ENCODE peak calls at places on chromosomes 16 and 17, in nine cellular contexts. W, Z, N, U, F, V, B, O and T are unnamed samples. For H3K36me3, the result is how much of the 10 kb centered on the place peaks cover.

GRCh38 chr17:58184308-58184985 is 8.1 kb upstream of the EPX start:
- DNase-seq in N (no peak), B (peak), U (peak), W (no peak), F (no peak), Z (peak), O (no peak), V (no peak), T (no peak)

GRCh38 chr16:53692146-53692545 is 11.5 kb downstream of the RPGRIP1L start:
- DNase-seq in W (no peak), F (no peak), U (no peak), O (no peak), Z (peak), N (peak), B (peak), V (no peak), T (no peak)

GRCh38 chr16:66549284-66550131 is at the start of gene TK2:
- DNase-seq in V (peak), F (peak), N (peak), B (peak), O (peak), Z (peak), U (peak), W (peak), T (peak)

GRCh38 chr16:49734330-49734729 is 121.6 kb downstream of the ZNF423 start:
- DNase-seq in F (peak), V (no peak), O (no peak), Z (no peak), W (peak), B (no peak), N (no peak), U (no peak), T (no peak)

GRCh38 chr16:2715519-2715918 is 4.5 kb downstream of the PRSS27 start:
- DNase-seq in B (no peak), U (peak), W (peak), F (peak), Z (peak), N (peak), O (peak), V (peak), T (peak)

GRCh38 chr17:1259910-1260389 is 10.3 kb upstream of the BHLHA9 start:
- DNase-seq in O (no peak), B (no peak), V (no peak), N (no peak), F (no peak), U (no peak), Z (peak), W (no peak), T (no peak)

GRCh38 chr17:20852541-20853370 is 190.1 kb downstream of the USP22 start:
- DNase-seq in N (peak), V (no peak), F (no peak), Z (peak), O (peak), U (no peak), W (no peak), B (peak), T (no peak)

GRCh38 chr16:29665294-29666077 is 2.4 kb downstream of the SPN start:
- DNase-seq in W (no peak), U (no peak), V (no peak), O (no peak), Z (no peak), B (no peak), N (no peak), F (no peak), T (no peak)

GRCh38 chr16:49513040-49513439 is 139.4 kb downstream of the C16orf78 start:
- DNase-seq in N (peak), F (peak), Z (no peak), U (no peak), B (no peak), V (no peak), W (no peak), O (no peak), T (no peak)

GRCh38 chr17:58084317-58084981 is 1.2 kb downstream of the DYNLL2 start:
- DNase-seq in N (peak), O (peak), Z (peak), U (no peak), F (peak), V (peak), W (peak), B (peak), T (peak)

GRCh38 chr16:21097151-21097550 is 53.5 kb downstream of the DNAH3 start:
- DNase-seq in W (no peak), N (no peak), B (no peak), U (peak), Z (no peak), O (no peak), V (no peak), F (no peak), T (no peak)

GRCh38 chr16:2212362-2213324 is 2.0 kb upstream of the BRICD5 start:
- DNase-seq in O (no peak), N (no peak), V (no peak), W (no peak), F (peak), Z (no peak), B (peak), U (no peak), T (no peak)

GRCh38 chr17:33291248-33292183 is 1.6 kb downstream of the ASIC2 start:
- DNase-seq in U (no peak), W (no peak), B (no peak), O (peak), N (peak), V (no peak), Z (peak), F (peak), T (peak)

GRCh38 chr17:65170839-65171238 is 33.7 kb downstream of the RGS9 start:
- DNase-seq in N (no peak), O (no peak), V (no peak), U (peak), Z (no peak), W (no peak), B (peak), F (no peak), T (no peak)

GRCh38 chr16:3180445-3180878 is 7.5 kb upstream of the OR1F1 start:
- DNase-seq in B (no peak), U (peak), O (no peak), W (no peak), V (no peak), N (no peak), F (no peak), Z (no peak), T (no peak)

GRCh38 chr17:82246040-82246364 is 17.2 kb downstream of the SLC16A3 start:
- DNase-seq in B (no peak), N (no peak), V (no peak), F (no peak), W (no peak), Z (no peak), U (no peak), O (no peak), T (no peak)

GRCh38 chr16:74888227-74888862 is 96.6 kb downstream of the WDR59 start:
- DNase-seq in U (no peak), B (no peak), O (no peak), Z (no peak), V (no peak), N (no peak), F (no peak), W (no peak), T (no peak)

GRCh38 chr16:75109732-75110243 is 6.8 kb downstream of the LDHD start:
- DNase-seq in F (peak), B (peak), U (no peak), O (peak), V (no peak), W (no peak), Z (no peak), N (no peak), T (no peak)

GRCh38 chr17:72249441-72249840 is 128.6 kb downstream of the SOX9 start:
- DNase-seq in V (no peak), F (no peak), N (no peak), O (peak), U (no peak), W (no peak), B (no peak), Z (no peak), T (no peak)

GRCh38 chr17:42027961-42028790 is 8.3 kb downstream of the NKIRAS2 start:
- DNase-seq in W (no peak), F (no peak), B (peak), O (no peak), N (peak), U (no peak), V (no peak), Z (no peak), T (no peak)

GRCh38 chr16:89093602-89094251 is at the start of gene ACSF3:
- DNase-seq in Z (peak), O (peak), B (peak), W (peak), F (peak), V (peak), U (peak), N (peak), T (peak)

GRCh38 chr17:10309003-10309974 is 63.5 kb downstream of the MYH13 start:
- DNase-seq in W (no peak), F (no peak), B (no peak), U (no peak), V (no peak), O (no peak), N (no peak), Z (no peak), T (no peak)

GRCh38 chr16:69691980-69692911 is 34.1 kb downstream of the NQO1 start:
- DNase-seq in F (no peak), W (no peak), U (peak), B (no peak), O (no peak), N (peak), Z (no peak), V (no peak), T (no peak)

GRCh38 chr17:80639658-80640057 is 95.0 kb downstream of the RPTOR start:
- DNase-seq in F (peak), B (no peak), V (no peak), N (no peak), W (no peak), U (no peak), O (no peak), Z (no peak), T (no peak)

GRCh38 chr16:85655216-85656129 is 33.3 kb downstream of the GINS2 start:
- DNase-seq in N (no peak), F (peak), O (no peak), U (no peak), V (no peak), B (no peak), Z (no peak), W (no peak), T (no peak)

GRCh38 chr16:4795181-4795827 is at the start of gene SMIM22:
- DNase-seq in Z (no peak), B (no peak), O (peak), F (no peak), U (no peak), W (no peak), V (no peak), N (no peak), T (no peak)

GRCh38 chr16:53055603-53056527 is 1.1 kb downstream of the CHD9 start:
- DNase-seq in B (peak), Z (peak), V (no peak), N (peak), F (no peak), W (peak), U (peak), O (peak), T (no peak)

GRCh38 chr17:45792995-45793755 is 9.1 kb downstream of the CRHR1 start:
- DNase-seq in N (peak), U (no peak), W (no peak), V (no peak), Z (no peak), O (no peak), B (no peak), F (no peak), T (no peak)

GRCh38 chr17:6558932-6559752 is 2.8 kb upstream of the PITPNM3 start:
- DNase-seq in O (no peak), B (no peak), V (no peak), N (no peak), F (no peak), U (no peak), W (no peak), Z (peak), T (no peak)

GRCh38 chr17:72642720-72643119 is 449.8 kb downstream of the SLC39A11 start:
- DNase-seq in Z (no peak), V (no peak), U (no peak), O (no peak), B (no peak), W (no peak), F (no peak), N (no peak), T (no peak)

GRCh38 chr16:4408323-4408690 is 8.1 kb downstream of the CORO7 start:
- DNase-seq in W (no peak), V (no peak), F (no peak), N (no peak), Z (no peak), U (no peak), B (no peak), O (no peak), T (no peak)

GRCh38 chr17:44001461-44001920 is 2.9 kb upstream of the NAGS start:
- DNase-seq in U (no peak), F (peak), B (no peak), V (no peak), W (no peak), Z (no peak), N (peak), O (no peak), T (no peak)

GRCh38 chr17:80455328-80455710 is 21.1 kb downstream of the NPTX1 start:
- DNase-seq in O (peak), B (peak), W (no peak), Z (no peak), F (peak), U (peak), N (peak), V (peak), T (no peak)

GRCh38 chr16:1509307-1510221 is 16.4 kb downstream of the TELO2 start:
- DNase-seq in U (no peak), V (no peak), F (peak), O (no peak), Z (no peak), N (no peak), W (no peak), B (no peak), T (no peak)

DNA sequence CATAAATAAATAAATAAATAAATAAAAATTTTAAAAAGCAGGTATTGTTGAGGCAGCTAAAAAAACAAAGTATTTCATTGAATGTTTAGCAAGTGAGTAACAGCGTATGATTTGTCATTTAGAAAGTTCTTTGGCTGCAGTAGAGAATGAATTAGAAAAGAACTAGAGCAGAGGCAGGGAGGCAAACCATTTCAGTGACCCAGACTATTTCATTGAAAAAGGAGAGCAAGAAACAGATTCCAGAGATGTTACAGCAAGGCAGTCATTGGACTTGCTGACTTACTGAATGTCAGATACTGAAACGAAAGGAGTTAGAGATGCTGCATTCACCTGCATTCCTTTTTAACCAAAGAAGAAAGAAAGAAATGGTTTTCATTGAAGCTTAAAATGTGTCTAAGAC is 105.5 kb upstream of the HLF start:
- DNase-seq in F (no peak), N (no peak), Z (peak), B (peak), V (no peak), U (no peak), W (no peak), O (no peak), T (no peak)
- TF ChIP-seq CTCF in F (no peak), N (no peak), Z (no peak), B (no peak), V (no peak), U (no peak), W (no peak), O (no peak), T (no peak)

DNA sequence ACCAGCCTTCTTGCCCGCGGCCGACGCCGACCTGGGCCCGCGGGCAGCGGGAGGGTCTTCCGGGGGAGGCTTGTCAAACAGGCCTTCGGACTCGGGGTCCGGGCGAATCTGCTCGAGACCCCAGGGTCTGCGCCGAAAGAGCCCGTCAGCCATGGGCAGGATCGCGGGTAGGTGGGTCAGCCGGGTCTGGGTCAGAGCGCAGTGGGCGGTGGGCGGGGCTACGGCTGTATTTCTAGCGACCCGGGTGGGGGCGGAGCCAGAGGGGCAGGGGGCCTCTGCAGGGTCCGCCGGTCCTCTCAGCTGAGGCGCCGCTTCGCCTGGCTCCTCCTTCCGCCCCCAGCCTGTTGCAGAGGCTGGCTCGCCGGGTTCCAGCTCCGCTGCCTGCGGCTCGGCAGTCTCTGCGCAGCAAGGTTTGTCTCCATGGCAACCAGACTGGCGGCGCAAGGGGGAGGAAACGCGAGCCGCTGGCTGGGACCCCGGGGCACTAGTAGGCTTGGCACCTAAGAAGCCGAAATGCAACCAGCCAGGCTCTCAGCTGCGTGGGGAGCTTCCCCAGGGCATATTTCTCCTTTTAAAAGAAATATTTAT is 14.5 kb downstream of the MIS12 start:
- DNase-seq in O (peak), V (peak), Z (peak), W (peak), F (peak), N (peak), B (peak), U (peak), T (peak)
- H3K4me3 ChIP-seq in O (peak), V (peak), Z (peak), W (peak), F (peak), N (peak), B (peak), U (peak), T (peak)

DNA sequence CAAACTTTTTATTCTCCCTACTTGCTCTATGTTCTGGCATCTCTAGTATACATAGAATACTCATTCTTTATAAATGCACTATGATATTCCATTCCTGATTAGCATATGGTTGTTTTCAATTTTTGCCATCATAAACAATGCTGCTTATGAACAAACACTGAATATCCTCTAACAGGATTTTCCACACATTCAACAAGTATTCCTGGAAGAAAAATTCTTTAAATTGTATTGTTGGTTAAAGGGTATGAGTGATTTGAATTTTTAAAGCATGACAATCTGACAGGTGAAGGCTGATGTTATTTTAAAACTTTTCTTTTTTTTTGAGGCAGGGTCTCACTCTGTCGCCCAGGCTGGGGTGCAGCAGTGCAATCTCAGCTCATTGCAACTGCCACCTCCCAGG is 11.5 kb downstream of the APPBP2 start:
- DNase-seq in Z (no peak), F (no peak), V (no peak), O (no peak), B (no peak), N (no peak), W (no peak), U (no peak), T (no peak)
- H3K36me3 ChIP-seq in Z (under half), F (under half), V (under half), O (under half), B (under half), N (under half), W (under half), U (under half), T (under half)

GRCh38 chr17:78120971-78121800 is 7.4 kb downstream of the TMC6 start:
- DNase-seq in V (no peak), N (no peak), B (no peak), U (no peak), O (peak), F (no peak), Z (no peak), W (no peak), T (peak)
- TF ChIP-seq CTCF in V (no peak), N (no peak), B (no peak), U (no peak), O (no peak), F (no peak), Z (no peak), W (no peak), T (no peak)

DNA sequence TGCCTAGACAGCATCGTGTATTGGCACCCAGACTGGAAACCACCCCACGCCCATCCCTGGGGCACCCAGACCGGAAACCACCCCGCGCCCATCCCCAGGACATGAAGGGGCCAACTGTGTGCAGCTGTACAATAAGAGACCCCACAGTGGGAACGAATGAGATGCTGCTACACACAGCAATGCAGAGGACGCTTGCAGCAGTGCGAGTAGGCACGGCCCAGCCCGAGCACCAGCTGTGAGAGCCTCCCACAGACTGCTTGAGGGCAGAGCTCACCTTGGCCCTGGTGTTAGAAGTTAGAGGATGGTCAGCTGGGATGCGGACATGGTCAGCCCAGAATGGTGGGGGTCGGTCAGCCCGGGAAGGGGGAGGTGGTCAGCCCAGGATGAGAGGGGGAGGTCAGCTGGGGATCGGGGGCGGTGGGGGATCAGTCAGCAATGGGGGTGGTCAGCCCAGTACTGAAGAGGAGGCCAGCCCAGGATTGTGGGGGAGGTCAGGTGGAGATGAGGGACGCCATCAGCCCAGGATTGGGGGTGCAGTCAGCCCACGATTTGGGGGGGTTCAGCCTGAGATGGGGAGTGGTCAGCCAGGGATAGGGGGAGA is 340.0 kb downstream of the C16orf95 start:
- DNase-seq in F (no peak), V (no peak), N (no peak), Z (no peak), O (no peak), U (no peak), W (no peak), B (no peak), T (no peak)
- H3K4me3 ChIP-seq in F (no peak), V (no peak), N (no peak), Z (no peak), O (no peak), U (no peak), W (no peak), B (no peak), T (no peak)